ENCODE peak calls at places on chromosomes 7 and 10, in four cellular contexts. W is lower lobe of right lung; M is CD8-positive, alpha-beta memory T cell; E is thoracic aorta. C is an unnamed sample. For H3K4me1, the result is how much of the 10 kb centered on the place peaks cover.

GRCh38 chr10:50332108-50332846 is 81.0 kb upstream of the ASAH2 start:
- DNase-seq in M (no peak), E (no peak), W (no peak), C (no peak)

GRCh38 chr10:19658131-19658530 is 158.1 kb upstream of the PLXDC2 start:
- DNase-seq in E (no peak), W (no peak), M (no peak), C (no peak)

GRCh38 chr10:113035724-113036312 is 85.8 kb downstream of the TCF7L2 start:
- DNase-seq in M (no peak), W (no peak), E (no peak), C (no peak)

GRCh38 chr7:128053991-128054390 is 22.8 kb upstream of the LRRC4 start:
- DNase-seq in M (no peak), W (no peak), E (no peak), C (no peak)

GRCh38 chr7:80284848-80285247 is 150.2 kb downstream of the GNAI1 start:
- DNase-seq in E (no peak), W (no peak), M (no peak), C (no peak)

GRCh38 chr7:1079546-1079945 is 8.4 kb upstream of the GPER1 start:
- DNase-seq in W (no peak), E (no peak), M (no peak), C (no peak)

GRCh38 chr7:16564909-16565426 is 38.3 kb downstream of the LRRC72 start:
- DNase-seq in E (no peak), W (no peak), M (no peak), C (no peak)

GRCh38 chr7:124811341-124811740 is 45.7 kb upstream of the GPR37 start:
- DNase-seq in W (no peak), E (no peak), M (no peak), C (no peak)

GRCh38 chr10:110698782-110699201 is 54.7 kb downstream of the RBM20 start:
- DNase-seq in E (no peak), W (no peak), M (no peak), C (no peak)

GRCh38 chr7:2824678-2825461 is 19.2 kb downstream of the GNA12 start:
- DNase-seq in E (no peak), M (no peak), W (no peak), C (no peak)

GRCh38 chr10:6327906-6328707 is 125.4 kb downstream of the PFKFB3 start:
- DNase-seq in W (no peak), M (no peak), E (no peak), C (no peak)

GRCh38 chr7:99792983-99793382 is 9.0 kb upstream of the CYP3A4 start:
- DNase-seq in W (no peak), M (no peak), E (no peak), C (no peak)

GRCh38 chr7:144835166-144835611 is 664 bp downstream of the TPK1 start:
- DNase-seq in W (peak), M (no peak), E (no peak), C (no peak)

GRCh38 chr10:43962346-43963191 is 313.9 kb upstream of the ZNF32 start:
- DNase-seq in E (no peak), W (no peak), M (no peak), C (peak)

GRCh38 chr7:3897430-3898385 is 596.7 kb downstream of the SDK1 start:
- DNase-seq in E (no peak), W (no peak), M (peak), C (no peak)

GRCh38 chr7:38574121-38574520 is 57.1 kb downstream of the AMPH start:
- DNase-seq in W (no peak), M (no peak), E (no peak), C (no peak)

GRCh38 chr10:30366351-30366750 is 17.3 kb upstream of the MTPAP start:
- DNase-seq in E (no peak), M (no peak), W (no peak), C (no peak)

GRCh38 chr10:76880931-76881330 is 756.7 kb downstream of the KCNMA1 start:
- DNase-seq in W (no peak), M (no peak), E (no peak), C (no peak)

GRCh38 chr7:100632951-100633717 is 8.2 kb downstream of the TFR2 start:
- DNase-seq in W (peak), M (peak), E (no peak), C (peak)

GRCh38 chr10:23155166-23155565 is 36.9 kb upstream of the PTF1A start:
- DNase-seq in M (no peak), E (no peak), W (no peak), C (no peak)

GRCh38 chr7:22542669-22543068 is 42.7 kb upstream of the STEAP1B start:
- DNase-seq in W (no peak), M (no peak), E (no peak), C (no peak)

GRCh38 chr10:89389254-89389653 is 3.2 kb upstream of the IFIT1 start:
- DNase-seq in E (no peak), M (no peak), W (no peak), C (no peak)

GRCh38 chr7:159125944-159126248 is 18.8 kb downstream of the VIPR2 start:
- DNase-seq in M (no peak), W (no peak), E (no peak), C (no peak)

GRCh38 chr7:124022551-124022950 is 10.3 kb downstream of the TMEM229A start:
- DNase-seq in W (no peak), M (no peak), E (no peak), C (no peak)

GRCh38 chr7:22565315-22565811 is 65.4 kb upstream of the STEAP1B start:
- DNase-seq in W (no peak), M (no peak), E (no peak), C (no peak)

GRCh38 chr10:11573497-11573896 is 38.0 kb downstream of the USP6NL start:
- DNase-seq in E (no peak), W (no peak), M (no peak), C (no peak)

GRCh38 chr7:151694828-151695580 is 175.3 kb upstream of the RHEB start:
- DNase-seq in W (peak), E (peak), M (no peak), C (no peak)

GRCh38 chr7:30422922-30423321 is 55.7 kb downstream of the NOD1 start:
- DNase-seq in M (no peak), E (no peak), W (no peak), C (no peak)

GRCh38 chr10:5818894-5819293 is 5.7 kb upstream of the GDI2 start:
- DNase-seq in M (no peak), W (no peak), E (no peak), C (no peak)

GRCh38 chr10:87750001-87750651 is 67.9 kb downstream of the ATAD1 start:
- DNase-seq in E (no peak), M (no peak), W (no peak), C (no peak)

GRCh38 chr7:98368721-98369120 is 32.2 kb downstream of the BAIAP2L1 start:
- DNase-seq in W (no peak), M (no peak), E (no peak), C (no peak)

GRCh38 chr10:16258476-16259040 is 178.3 kb upstream of the PTER start:
- DNase-seq in W (no peak), E (no peak), M (no peak), C (no peak)

GRCh38 chr10:90621577-90621976 is 236.3 kb downstream of the HTR7 start:
- DNase-seq in E (no peak), M (no peak), W (no peak), C (no peak)

GRCh38 chr10:45058992-45059561 is 58.4 kb downstream of the ZNF22 start:
- DNase-seq in E (no peak), W (no peak), M (no peak), C (no peak)

GRCh38 chr7:76352193-76352592 is 6.6 kb downstream of the YWHAG start:
- DNase-seq in E (no peak), W (no peak), M (no peak), C (no peak)

GRCh38 chr7:80453699-80454340 is 58.0 kb downstream of the GNAT3 start:
- DNase-seq in M (no peak), E (no peak), W (no peak), C (no peak)

GRCh38 chr10:56258991-56259390 is 102.1 kb downstream of the ZWINT start:
- DNase-seq in M (no peak), E (no peak), W (no peak), C (no peak)

GRCh38 chr7:96708872-96709271 is 774 bp downstream of the SEM1 start:
- DNase-seq in M (no peak), W (no peak), E (no peak), C (no peak)
- H3K4me3 ChIP-seq in M (peak), W (peak), E (peak), C (peak)

DNA sequence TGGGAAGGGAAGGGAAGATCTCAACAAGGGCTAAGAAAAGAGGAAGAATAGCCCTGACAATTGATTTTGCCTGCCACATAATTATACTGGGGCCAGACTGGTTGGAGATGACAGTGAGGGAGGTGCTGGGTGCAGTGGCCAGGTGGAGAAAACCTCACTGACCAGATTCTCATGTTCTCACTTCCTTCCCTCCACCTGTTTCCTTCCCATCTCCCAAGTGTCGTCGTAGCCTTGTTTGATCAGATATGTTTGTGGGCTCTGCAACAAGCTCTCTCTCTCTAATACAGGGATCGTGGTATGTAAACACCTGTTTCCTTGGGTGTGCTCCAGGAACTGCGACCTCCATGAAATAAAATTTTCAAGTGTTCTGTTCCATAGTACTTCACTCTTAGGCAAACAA is 60.2 kb downstream of the VCL start:
- DNase-seq in M (no peak), W (no peak), E (no peak), C (no peak)
- H3K4me1 ChIP-seq in M (under half), W (half or more), E (under half), C (under half)

GRCh38 chr7:11237742-11238141 is 264.1 kb downstream of the PHF14 start:
- DNase-seq in M (no peak), W (no peak), E (no peak), C (no peak)
- H3K4me3 ChIP-seq in M (no peak), W (no peak), E (no peak), C (no peak)

GRCh38 chr7:121083790-121084251 is 95.3 kb downstream of the CPED1 start:
- DNase-seq in E (no peak), W (no peak), M (no peak), C (no peak)
- H3K4me1 ChIP-seq in E (under half), W (under half), M (under half), C (under half)

GRCh38 chr7:70615066-70615465 is 516.9 kb upstream of the GALNT17 start:
- DNase-seq in E (no peak), M (no peak), W (no peak), C (no peak)

GRCh38 chr7:70612811-70613210 is 519.1 kb upstream of the GALNT17 start:
- DNase-seq in W (no peak), M (no peak), E (no peak), C (no peak)

GRCh38 chr7:70616821-70617220 is 515.1 kb upstream of the GALNT17 start:
- DNase-seq in M (no peak), E (no peak), W (no peak), C (no peak)

GRCh38 chr7:70618020-70618551 is 513.9 kb upstream of the GALNT17 start:
- DNase-seq in E (no peak), W (no peak), M (no peak), C (no peak)

DNA sequence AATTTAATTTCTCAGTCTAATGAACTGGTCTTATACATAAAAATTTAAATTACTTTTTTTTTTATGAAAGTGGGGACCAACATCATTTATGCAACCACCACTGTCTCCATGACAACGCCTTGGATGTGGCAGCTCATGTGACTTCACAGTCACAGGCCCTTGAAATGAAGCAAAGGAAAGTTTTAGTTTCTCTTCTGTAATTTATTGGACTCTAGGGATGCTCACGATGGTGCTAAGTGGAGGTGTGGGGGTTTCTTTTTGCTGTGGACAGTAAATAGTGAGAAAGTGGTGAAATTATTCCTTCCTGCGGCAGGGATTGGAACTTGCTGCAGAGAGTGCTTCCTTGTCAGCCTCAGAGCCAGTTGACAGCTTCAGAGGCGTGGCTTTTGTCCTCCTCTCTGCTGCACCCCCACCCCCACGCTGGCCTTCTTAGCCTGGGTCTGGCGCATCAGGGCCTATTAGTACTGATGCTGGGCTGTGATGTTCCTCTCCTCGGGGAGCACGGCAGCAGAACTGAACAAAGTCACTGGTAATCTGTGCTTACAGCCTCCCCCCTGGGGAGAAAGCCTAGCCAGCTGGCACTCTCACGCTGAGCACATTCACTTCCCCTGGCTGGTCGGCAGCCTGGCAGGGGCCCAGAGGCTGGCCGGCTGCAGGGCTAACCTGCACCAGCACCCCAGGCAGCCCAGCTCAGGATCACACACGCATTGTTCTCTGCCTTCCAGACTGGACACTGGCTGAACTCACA is 517.5 kb upstream of the GALNT17 start:
- DNase-seq in E (peak), W (no peak), M (no peak), C (no peak)
- H3K4me3 ChIP-seq in E (peak), W (no peak), M (no peak), C (no peak)

GRCh38 chr7:24898691-24899090 is 81.3 kb downstream of the OSBPL3 start:
- DNase-seq in W (no peak), E (no peak), M (no peak), C (no peak)

GRCh38 chr7:24899905-24900304 is 80.1 kb downstream of the OSBPL3 start:
- DNase-seq in M (no peak), W (no peak), E (no peak), C (no peak)

GRCh38 chr7:24891173-24891787 is 88.7 kb downstream of the OSBPL3 start:
- DNase-seq in E (no peak), M (no peak), W (no peak), C (no peak)

GRCh38 chr7:24894670-24895221 is 85.2 kb downstream of the OSBPL3 start:
- DNase-seq in E (no peak), M (no peak), W (no peak), C (no peak)

DNA sequence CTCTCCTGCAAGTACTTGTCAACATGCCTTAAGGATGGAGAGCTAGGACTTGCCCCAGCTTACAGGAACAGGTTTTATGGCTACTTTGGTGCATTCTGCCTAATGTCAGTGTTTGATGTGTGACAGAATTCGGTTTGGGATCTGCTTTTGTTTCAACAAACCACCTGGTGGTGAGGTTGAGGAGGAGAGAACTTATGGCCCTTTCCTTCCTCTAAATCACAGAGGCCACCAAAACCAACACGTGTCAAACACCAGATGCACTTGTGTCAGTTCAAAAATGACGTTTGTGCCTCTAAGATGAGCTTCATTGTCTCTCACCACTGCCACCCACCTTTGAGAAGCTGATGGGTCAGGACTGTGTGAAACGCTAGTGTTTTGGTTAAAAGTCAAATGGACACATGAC is 83.9 kb downstream of the OSBPL3 start:
- DNase-seq in W (no peak), E (no peak), M (no peak), C (no peak)
- H3K4me1 ChIP-seq in W (under half), E (under half), M (under half), C (under half)

DNA sequence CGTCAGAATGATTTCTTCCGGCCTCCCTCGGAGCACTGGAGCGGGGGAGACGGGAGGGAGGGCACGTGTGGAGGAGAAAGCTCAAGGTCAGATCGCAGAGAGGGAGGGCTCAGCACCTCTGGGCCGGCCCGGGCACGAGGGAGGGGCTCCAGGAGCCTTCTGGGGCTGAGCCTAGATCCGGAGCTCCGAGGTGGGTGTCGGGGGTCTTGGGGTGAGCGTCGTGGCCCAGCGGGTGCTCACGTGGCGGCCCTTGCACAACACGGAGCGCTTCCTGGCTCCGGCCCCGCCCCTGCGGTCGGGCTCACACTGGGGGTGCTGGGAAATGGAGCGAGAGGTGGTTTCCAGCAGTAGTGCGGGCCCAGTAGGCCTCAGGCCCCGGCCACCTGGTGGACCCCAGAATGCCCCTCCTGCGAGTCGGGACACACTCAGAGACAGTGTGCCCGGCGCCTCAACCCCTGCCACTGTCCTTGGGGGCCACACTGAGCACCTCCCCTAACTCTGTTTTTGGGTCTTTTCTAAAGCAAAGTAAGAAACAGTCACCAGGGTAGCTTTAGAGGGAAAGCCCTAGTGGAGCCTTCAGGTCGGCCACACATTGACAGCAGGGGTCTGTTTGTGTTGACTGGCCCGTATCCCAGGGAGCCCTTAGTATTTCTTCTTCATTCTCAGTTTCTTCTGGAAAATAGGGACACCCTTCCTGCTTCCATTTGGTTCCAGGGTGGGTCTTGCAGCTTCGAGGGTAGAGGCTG is 798 bp downstream of the PPIF start:
- DNase-seq in W (peak), M (peak), E (no peak), C (peak)
- H3K4me3 ChIP-seq in W (peak), M (peak), E (peak), C (peak)

DNA sequence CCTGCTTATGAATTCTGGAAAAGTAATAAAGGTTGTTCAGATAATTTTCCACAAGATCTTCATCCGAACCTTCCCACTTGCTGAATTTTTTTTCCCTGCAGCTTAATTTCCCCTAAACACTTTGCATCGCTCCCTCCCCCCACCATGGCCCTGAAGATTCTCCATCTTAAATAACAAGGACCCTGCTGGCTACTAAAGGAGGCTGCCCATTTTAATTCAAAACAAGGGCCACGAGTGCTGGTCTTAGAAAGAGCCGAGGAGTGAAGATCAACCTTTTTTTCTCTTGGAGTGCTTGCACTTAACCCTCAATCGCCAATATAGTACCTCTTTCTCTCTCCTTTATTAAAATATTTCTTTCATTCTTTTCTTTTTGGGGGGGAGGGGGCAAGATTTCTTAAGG is 9.2 kb upstream of the SP8 start:
- DNase-seq in W (no peak), E (no peak), M (no peak), C (no peak)
- H3K4me1 ChIP-seq in W (under half), E (under half), M (under half), C (under half)

DNA sequence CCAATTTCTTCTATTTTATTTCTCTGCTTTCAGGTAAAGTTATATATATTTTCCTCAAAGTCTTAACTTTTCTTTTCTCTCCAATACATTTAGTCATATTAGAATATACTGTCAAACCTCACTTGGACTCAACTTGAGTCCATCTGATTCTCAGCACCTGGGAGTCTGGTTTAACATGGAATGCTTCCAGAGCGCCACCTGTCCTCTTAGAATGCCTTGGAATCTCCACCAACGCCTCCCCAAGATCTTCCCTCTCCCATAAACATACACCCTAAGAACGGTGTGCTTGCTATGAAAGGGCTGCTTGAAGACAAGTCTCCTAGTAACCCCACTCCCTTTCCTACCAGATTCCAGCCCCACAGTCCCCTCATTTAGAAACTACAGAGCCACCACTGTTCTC is 229.1 kb upstream of the MKLN1 start:
- DNase-seq in W (no peak), E (no peak), M (no peak), C (no peak)
- H3K4me3 ChIP-seq in W (no peak), E (no peak), M (no peak), C (no peak)

DNA sequence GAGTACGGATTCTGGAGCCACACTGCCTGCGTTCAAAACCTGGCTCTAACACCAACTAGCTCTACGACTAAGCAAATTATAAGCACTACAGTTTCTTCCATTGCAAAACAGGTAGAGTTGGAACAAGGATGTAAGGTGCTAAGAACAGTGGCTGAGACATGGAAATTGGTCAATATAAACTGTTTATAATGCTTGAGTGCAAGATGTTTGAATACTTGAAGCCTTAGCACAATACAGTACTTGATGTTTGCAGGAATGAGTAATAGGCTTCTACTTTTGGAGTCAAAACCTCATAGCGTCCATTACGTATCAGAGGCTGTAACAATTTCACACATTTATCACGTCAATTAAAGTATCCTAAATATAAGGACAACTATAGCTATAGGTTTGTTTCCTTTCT is 6.9 kb downstream of the NT5C2 start:
- DNase-seq in E (no peak), W (no peak), M (no peak), C (no peak)
- H3K4me1 ChIP-seq in E (half or more), W (half or more), M (under half), C (half or more)